ENCODE peak calls at places on chromosomes 11 and 22, in six cellular contexts. S is GM12878, R is WTC11, L is K562, M is HepG2, K is H1. H is an unnamed sample.

GRCh38 chr22:18031670-18032454 is 7.5 kb upstream of the MICAL3 start:
- DNase-seq in K (no peak), L (no peak), S (no peak), M (no peak), R (no peak), H (no peak)

GRCh38 chr11:112465433-112466024 is 204.9 kb upstream of the PLET1 start:
- DNase-seq in K (no peak), R (no peak), M (no peak), L (no peak), S (no peak), H (no peak)

GRCh38 chr11:81986556-81987161 is 747.0 kb downstream of the FAM181B start:
- DNase-seq in R (no peak), S (no peak), M (no peak), K (no peak), L (no peak), H (no peak)

GRCh38 chr11:99686838-99687237 is 666.1 kb downstream of the CNTN5 start:
- DNase-seq in L (no peak), K (no peak), R (no peak), S (no peak), M (no peak), H (no peak)

GRCh38 chr22:45971389-45972028 is 5.5 kb downstream of the WNT7B start:
- DNase-seq in M (no peak), R (no peak), S (no peak), L (no peak), K (no peak), H (peak; percentile 56)

GRCh38 chr11:47611240-47611863 is 17.1 kb upstream of the C1QTNF4 start:
- DNase-seq in L (no peak), S (peak; percentile 42), M (no peak), K (no peak), R (no peak), H (no peak)

GRCh38 chr11:2737876-2738275 is 38.1 kb upstream of the KCNQ1OT1 start:
- DNase-seq in L (peak; percentile 62), R (no peak), K (no peak), S (no peak), M (no peak), H (no peak)

GRCh38 chr22:48786679-48786996 is 1041.0 kb downstream of the BRD1 start:
- DNase-seq in M (no peak), L (no peak), K (no peak), R (no peak), S (no peak), H (no peak)

GRCh38 chr22:49869855-49870712 is 16.4 kb downstream of the ZBED4 start:
- DNase-seq in K (no peak), L (no peak), R (no peak), M (no peak), S (no peak), H (no peak)

GRCh38 chr22:42780070-42780540 is 59.4 kb upstream of the A4GALT start:
- DNase-seq in M (peak; percentile 87), K (peak; percentile 39), L (peak; percentile 54), S (peak; percentile 59), R (peak; percentile 42), H (peak; percentile 97)

GRCh38 chr11:130581631-130582030 is 133.2 kb downstream of the ADAMTS15 start:
- DNase-seq in M (no peak), R (no peak), S (no peak), K (no peak), L (no peak), H (no peak)

GRCh38 chr11:69444381-69445130 is 36.9 kb upstream of the LINC01488 start:
- DNase-seq in L (peak; percentile 90), S (no peak), K (no peak), R (peak; percentile 64), M (peak; percentile 21), H (peak; percentile 60)

GRCh38 chr11:111960916-111961315 is 23.8 kb downstream of the DIXDC1 start:
- DNase-seq in R (peak; percentile 57), S (no peak), M (no peak), K (no peak), L (no peak), H (peak; percentile 85)

GRCh38 chr11:3775761-3776406 is 21.5 kb downstream of the NUP98 start:
- DNase-seq in M (no peak), K (no peak), R (no peak), L (no peak), S (no peak), H (no peak)

GRCh38 chr11:127789887-127790286 is 789.3 kb upstream of the KIRREL3 start:
- DNase-seq in K (no peak), L (no peak), M (no peak), R (peak; percentile 58), S (no peak), H (peak; percentile 77)

GRCh38 chr22:19889951-19890350 is 35.3 kb upstream of the GNB1L start:
- DNase-seq in R (no peak), K (no peak), M (no peak), L (no peak), S (no peak), H (no peak)

GRCh38 chr11:121483805-121484478 is 31.2 kb upstream of the SORL1-AS1 start:
- DNase-seq in K (no peak), M (no peak), L (no peak), R (no peak), S (no peak), H (no peak)

GRCh38 chr11:69213315-69213714 is 57.6 kb downstream of the SMIM38 start:
- DNase-seq in M (no peak), L (no peak), K (no peak), S (peak; percentile 35), R (no peak), H (no peak)

GRCh38 chr11:75351541-75352416 is at the start of gene ARRB1:
- DNase-seq in R (peak; percentile 66), K (no peak), S (no peak), L (peak; percentile 92), M (peak; percentile 90), H (peak; percentile 82)

GRCh38 chr11:88304352-88304751 is 33.2 kb downstream of the CTSC start:
- DNase-seq in K (no peak), L (no peak), R (no peak), S (no peak), M (no peak), H (no peak)

GRCh38 chr11:114472661-114473060 is 33.4 kb downstream of the REXO2 start:
- DNase-seq in K (no peak), M (no peak), R (no peak), L (no peak), S (no peak), H (no peak)
- TF ChIP-seq CREB1 in K (no peak), M (no peak), R (no peak), L (no peak), S (no peak), H (no peak)

GRCh38 chr11:78070606-78071005 is 6.9 kb downstream of the THRSP start:
- DNase-seq in R (no peak), S (no peak), K (no peak), M (no peak), L (no peak), H (no peak)
- TF ChIP-seq CREB1 in R (no peak), S (no peak), K (no peak), M (no peak), L (no peak), H (no peak)

GRCh38 chr11:95576149-95576851 is 213.3 kb downstream of the FAM76B start:
- DNase-seq in R (no peak), M (no peak), S (no peak), L (no peak), K (no peak), H (no peak)

GRCh38 chr11:95575517-95575916 is 214.1 kb downstream of the FAM76B start:
- DNase-seq in L (no peak), R (no peak), M (no peak), K (no peak), S (no peak), H (no peak)

DNA sequence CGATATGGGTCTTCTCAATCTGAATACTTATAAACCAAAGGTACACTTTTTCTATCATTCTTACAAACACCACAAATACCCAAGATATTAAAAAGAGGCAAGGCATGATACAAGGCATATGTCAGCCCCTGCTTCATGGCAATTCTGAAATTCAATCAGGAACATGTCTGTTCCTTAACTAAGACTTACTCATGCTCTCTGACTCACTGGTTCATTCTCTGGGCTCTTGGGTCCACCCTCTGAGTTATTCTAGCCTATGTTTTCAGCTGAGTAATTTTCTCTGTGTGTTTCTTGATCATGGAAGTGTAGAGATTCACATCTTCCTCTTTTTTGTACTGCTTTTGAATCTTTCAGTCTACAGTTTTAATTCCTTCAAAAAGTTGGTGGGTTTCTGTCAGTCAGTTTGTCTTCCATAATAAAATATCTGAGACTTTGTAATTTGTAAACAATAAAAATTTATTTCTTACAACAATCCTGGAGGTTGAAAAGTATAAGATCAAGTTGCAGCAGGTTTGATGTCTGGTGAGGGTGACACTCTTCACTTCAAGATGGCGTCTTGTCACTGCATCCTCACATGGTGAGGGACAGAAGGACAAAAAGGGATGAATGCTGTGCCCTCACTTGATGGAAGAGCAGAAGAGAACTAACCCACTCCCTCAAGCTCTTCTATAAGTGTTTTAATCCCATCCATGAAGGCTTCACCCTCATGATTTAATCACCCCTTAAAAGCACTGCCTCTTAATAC is 211.7 kb downstream of the FAM76B start:
- DNase-seq in L (no peak), M (no peak), K (no peak), R (no peak), S (no peak), H (no peak)
- TF ChIP-seq CREB1 in L (no peak), M (no peak), K (no peak), R (no peak), S (no peak), H (no peak)

GRCh38 chr11:86559311-86559945 is 113.0 kb downstream of the ME3 start:
- DNase-seq in M (no peak), L (no peak), S (no peak), R (no peak), K (no peak), H (no peak)
- TF ChIP-seq CREB1 in M (no peak), L (no peak), S (no peak), R (no peak), K (no peak), H (no peak)

DNA sequence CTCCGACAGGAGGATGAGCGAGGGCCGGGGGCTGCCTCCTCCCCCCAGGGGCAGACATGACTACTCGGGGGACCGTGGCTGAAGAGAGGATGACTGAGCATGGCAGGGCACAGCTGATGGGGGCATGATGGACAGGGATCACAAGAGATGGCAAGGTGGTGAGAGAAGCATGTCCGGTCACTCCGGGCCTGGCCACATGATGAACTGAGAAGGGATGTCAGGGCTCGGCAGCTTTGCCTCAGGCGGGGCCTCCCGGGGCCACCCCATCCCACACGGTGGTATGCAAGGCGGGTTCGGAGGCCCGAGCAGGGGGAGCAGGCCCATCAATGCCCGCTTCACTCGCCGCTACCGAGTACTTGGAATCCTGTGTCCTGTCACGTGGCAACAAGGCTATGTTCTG is 36.6 kb upstream of the UBASH3B start:
- DNase-seq in M (no peak), R (no peak), S (no peak), L (no peak), K (no peak), H (no peak)
- TF ChIP-seq CREB1 in M (no peak), R (no peak), S (no peak), L (no peak), K (no peak), H (no peak)

GRCh38 chr22:23791737-23792645 is 5.2 kb downstream of the SMARCB1 start:
- DNase-seq in R (no peak), L (no peak), K (no peak), M (no peak), S (no peak), H (no peak)
- TF ChIP-seq CREB1 in R (no peak), L (no peak), K (no peak), M (no peak), S (no peak), H (no peak)

GRCh38 chr22:41636467-41636866 is 15.4 kb downstream of the XRCC6 start:
- DNase-seq in R (no peak), S (no peak), M (no peak), K (no peak), L (no peak), H (no peak)
- TF ChIP-seq CREB1 in R (no peak), S (no peak), M (no peak), K (no peak), L (no peak), H (no peak)

H was measured in GM23338.